ENCODE peak calls at places on chromosomes 11 and 22, in ten cellular contexts. O is cardiac muscle cell; S is aorta; H is pancreas; F is PC-9; Y is transverse colon; A is naive thymus-derived CD4-positive, alpha-beta T cell; D is spleen; B is sigmoid colon; J is tibial nerve. Z is an unnamed sample. For H3K36me3, the result is how much of the 10 kb centered on the place peaks cover.

GRCh38 chr22:42388130-42388797 is 43.9 kb downstream of the NFAM1 start:
- DNase-seq in S (no peak), J (no peak), F (peak), B (no peak), Y (no peak), O (peak), H (no peak), A (no peak), D (no peak), Z (peak)

GRCh38 chr22:26701323-26701722 is 43.9 kb downstream of the MIAT start:
- DNase-seq in J (no peak), S (no peak), A (no peak), Y (no peak), D (no peak), O (no peak), H (no peak), F (no peak), B (no peak), Z (no peak)

GRCh38 chr11:29282088-29282487 is 734.7 kb downstream of the KCNA4 start:
- DNase-seq in B (no peak), J (no peak), D (no peak), H (no peak), A (no peak), O (peak), Y (no peak), F (peak), S (no peak), Z (peak)

GRCh38 chr11:87083029-87083428 is 45.3 kb downstream of the TMEM135 start:
- DNase-seq in S (no peak), H (no peak), D (no peak), J (no peak), F (no peak), A (no peak), B (no peak), Y (no peak), O (no peak), Z (no peak)

GRCh38 chr11:73570415-73571114 is 27.3 kb downstream of the FAM168A start:
- DNase-seq in B (no peak), S (no peak), F (peak), J (no peak), O (peak), A (no peak), H (no peak), D (no peak), Y (no peak), Z (no peak)

GRCh38 chr11:33533668-33534067 is 167.0 kb downstream of the C11orf91 start:
- DNase-seq in H (no peak), D (no peak), S (no peak), O (peak), B (no peak), F (no peak), A (no peak), Y (no peak), J (no peak), Z (no peak)

GRCh38 chr11:32435947-32436750 is 810 bp upstream of the WT1 start:
- DNase-seq in D (peak), S (no peak), H (no peak), J (no peak), Y (no peak), B (no peak), A (no peak), O (peak), F (no peak), Z (no peak)

GRCh38 chr11:2289350-2289749 is 12.4 kb downstream of the C11orf21 start:
- DNase-seq in H (peak), B (no peak), O (no peak), F (no peak), A (no peak), J (peak), S (peak), D (peak), Y (no peak), Z (no peak)

GRCh38 chr11:69240332-69241074 is 53.5 kb upstream of the MYEOV start:
- DNase-seq in F (no peak), D (no peak), S (peak), O (peak), J (no peak), A (no peak), H (no peak), Y (peak), B (no peak), Z (no peak)

GRCh38 chr11:69490516-69490915 is 9.1 kb downstream of the LINC01488 start:
- DNase-seq in F (no peak), S (no peak), A (no peak), H (no peak), J (no peak), B (no peak), Y (no peak), O (no peak), D (peak), Z (no peak)

GRCh38 chr22:26887456-26887855 is 230.1 kb downstream of the MIAT start:
- DNase-seq in J (no peak), H (no peak), Y (no peak), O (peak), A (no peak), B (no peak), D (no peak), S (no peak), F (no peak), Z (peak)

GRCh38 chr11:62855571-62856332 is 16.4 kb upstream of the WDR74 start:
- DNase-seq in O (peak), F (peak), B (peak), S (peak), A (peak), H (peak), Y (peak), D (peak), J (peak), Z (peak)

GRCh38 chr11:18727499-18728236 is 1.7 kb upstream of the IGSF22 start:
- DNase-seq in H (peak), J (peak), S (no peak), F (no peak), A (peak), B (no peak), O (peak), D (no peak), Y (peak), Z (peak)

GRCh38 chr22:29780781-29781676 is 13.9 kb downstream of the UQCR10 start:
- DNase-seq in D (no peak), H (no peak), A (no peak), Y (no peak), J (no peak), O (peak), F (peak), S (no peak), B (no peak), Z (peak)

GRCh38 chr11:113378013-113378412 is 9.6 kb upstream of the ANKK1 start:
- DNase-seq in S (no peak), Y (no peak), H (no peak), J (no peak), F (no peak), A (no peak), B (no peak), O (no peak), D (no peak), Z (no peak)

GRCh38 chr11:25247336-25247735 is 750.5 kb downstream of the LUZP2 start:
- DNase-seq in O (no peak), J (no peak), B (no peak), A (no peak), S (no peak), F (no peak), H (no peak), D (no peak), Y (no peak), Z (no peak)

GRCh38 chr22:33524511-33525270 is 395.6 kb downstream of the LARGE1 start:
- DNase-seq in Y (no peak), F (no peak), H (no peak), D (no peak), S (no peak), J (no peak), B (no peak), A (no peak), O (no peak), Z (no peak)

GRCh38 chr11:70547386-70547785 is 149.1 kb downstream of the CTTN start:
- DNase-seq in A (no peak), B (no peak), F (peak), O (no peak), S (no peak), J (no peak), H (no peak), D (peak), Y (no peak), Z (peak)

GRCh38 chr11:108732395-108732794 is 67.5 kb downstream of the DDX10 start:
- DNase-seq in H (peak), B (no peak), D (no peak), Y (no peak), A (no peak), S (no peak), O (no peak), J (no peak), F (no peak), Z (no peak)

GRCh38 chr22:48098243-48098935 is 1335.9 kb downstream of the TBC1D22A start:
- DNase-seq in H (no peak), B (no peak), F (no peak), S (no peak), J (no peak), O (no peak), D (no peak), Y (no peak), A (no peak), Z (no peak)

GRCh38 chr11:128827494-128827893 is 39.6 kb downstream of the KCNJ1 start:
- DNase-seq in D (no peak), A (no peak), S (no peak), J (no peak), O (no peak), H (no peak), F (no peak), B (no peak), Y (no peak), Z (no peak)

GRCh38 chr22:26669060-26669481 is 11.7 kb downstream of the MIAT start:
- DNase-seq in Y (peak), B (no peak), A (no peak), D (peak), F (peak), J (no peak), S (no peak), H (peak), O (no peak), Z (peak)

GRCh38 chr11:96275807-96276594 is 67.0 kb downstream of the MAML2 start:
- DNase-seq in S (no peak), F (no peak), A (no peak), H (no peak), O (peak), J (no peak), B (no peak), Y (no peak), D (no peak), Z (no peak)

GRCh38 chr11:119937412-119937811 is 200.5 kb downstream of the TRIM29 start:
- DNase-seq in J (no peak), S (no peak), D (no peak), H (no peak), Y (no peak), B (no peak), A (no peak), F (no peak), O (no peak), Z (no peak)

GRCh38 chr11:57340228-57340627 is 2.1 kb downstream of the P2RX3 start:
- DNase-seq in B (no peak), F (no peak), O (peak), S (peak), H (peak), J (no peak), D (peak), Y (no peak), A (no peak), Z (no peak)

GRCh38 chr11:72814831-72815618 is 814 bp downstream of the ATG16L2 start:
- DNase-seq in F (peak), B (no peak), H (peak), A (peak), S (no peak), D (peak), O (peak), J (no peak), Y (peak), Z (peak)

GRCh38 chr11:67230406-67230805 is 35.9 kb upstream of the GRK2 start:
- DNase-seq in J (no peak), D (no peak), H (no peak), B (no peak), S (no peak), F (no peak), Y (no peak), A (no peak), O (no peak), Z (no peak)

GRCh38 chr11:114340311-114341131 is 44.3 kb downstream of the NNMT start:
- DNase-seq in B (peak), O (peak), Y (peak), S (peak), H (no peak), F (peak), D (peak), A (peak), J (peak), Z (peak)

GRCh38 chr22:20549232-20549841 is 41.9 kb downstream of the MED15 start:
- DNase-seq in D (peak), B (peak), J (no peak), O (peak), Y (no peak), F (no peak), A (peak), H (no peak), S (peak), Z (no peak)

GRCh38 chr11:133835258-133836075 is 9.8 kb downstream of the SPATA19 start:
- DNase-seq in F (peak), H (no peak), B (no peak), J (peak), S (peak), Y (no peak), A (no peak), D (no peak), O (peak), Z (peak)

GRCh38 chr11:2537896-2538855 is 93.4 kb downstream of the KCNQ1 start:
- DNase-seq in H (no peak), A (no peak), S (peak), Y (peak), B (peak), J (no peak), F (no peak), O (peak), D (peak), Z (peak)

GRCh38 chr11:118902336-118903203 is 18.9 kb downstream of the CXCR5 start:
- DNase-seq in A (peak), D (peak), H (peak), J (no peak), B (peak), S (peak), Y (no peak), F (no peak), O (no peak), Z (no peak)

GRCh38 chr11:118899706-118900360 is 16.1 kb downstream of the CXCR5 start:
- DNase-seq in D (no peak), A (peak), F (no peak), H (no peak), O (no peak), S (peak), Y (no peak), J (no peak), B (peak), Z (peak)

GRCh38 chr11:118900535-118901384 is 17.1 kb downstream of the CXCR5 start:
- DNase-seq in D (peak), B (peak), F (no peak), H (peak), Y (no peak), O (no peak), A (peak), S (peak), J (no peak), Z (no peak)

GRCh38 chr11:118903204-118904015 is 19.7 kb downstream of the CXCR5 start:
- DNase-seq in A (no peak), J (no peak), O (no peak), B (no peak), D (peak), Y (no peak), S (peak), H (peak), F (no peak), Z (no peak)

GRCh38 chr11:118901494-118902335 is 18.0 kb downstream of the CXCR5 start:
- DNase-seq in J (no peak), H (peak), A (peak), O (no peak), S (peak), F (no peak), B (peak), Y (no peak), D (peak), Z (no peak)
- H3K36me3 ChIP-seq in J (under half), H (half or more), A (under half), O (under half), S (under half), F (half or more), B (half or more), Y (under half), D (under half), Z (under half)

DNA sequence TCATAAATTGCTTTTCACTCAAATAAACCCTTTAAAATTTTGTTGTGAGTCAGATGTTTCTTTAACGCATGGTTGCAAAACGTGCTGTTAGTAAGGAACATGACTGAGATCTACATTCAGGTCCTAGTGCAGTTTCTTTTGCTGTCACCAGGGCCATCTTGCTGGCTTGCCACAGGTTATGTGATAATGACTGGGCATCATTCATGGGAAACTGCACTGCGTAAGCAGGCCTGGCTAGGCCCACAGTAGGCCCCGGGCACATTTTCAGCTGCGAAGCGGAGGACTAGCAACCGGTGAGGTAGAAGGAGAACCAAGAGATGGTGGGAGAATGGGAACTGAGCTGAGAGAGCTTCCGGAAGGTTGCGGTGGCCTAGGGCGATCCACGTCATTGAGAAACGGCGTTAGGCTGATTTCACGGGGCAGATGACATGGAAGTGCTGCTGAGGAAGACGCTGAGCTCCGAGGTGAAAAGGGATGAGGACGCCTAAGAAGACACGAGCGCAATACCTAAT is 3.2 kb upstream of the KLHDC7B start:
- DNase-seq in O (no peak), J (no peak), Y (peak), D (peak), S (no peak), B (no peak), H (no peak), A (no peak), F (no peak), Z (no peak)
- H3K27ac ChIP-seq in O (no peak), J (peak), Y (peak), D (peak), S (no peak), B (no peak), H (no peak), A (no peak), F (peak), Z (no peak)

GRCh38 chr22:40965936-40966557 is 14.9 kb downstream of the RBX1 start:
- DNase-seq in B (peak), F (no peak), Y (no peak), O (no peak), A (no peak), D (no peak), H (no peak), J (no peak), S (no peak), Z (no peak)
- H3K36me3 ChIP-seq in B (under half), F (under half), Y (under half), O (under half), A (under half), D (under half), H (under half), J (under half), S (under half), Z (under half)

GRCh38 chr11:101929516-101929915 is 13.2 kb upstream of the ANGPTL5 start:
- DNase-seq in J (no peak), S (no peak), F (no peak), D (no peak), H (no peak), O (no peak), B (no peak), Y (no peak), A (no peak), Z (no peak)
- H3K27ac ChIP-seq in J (no peak), S (no peak), F (no peak), D (no peak), H (no peak), O (no peak), B (no peak), Y (no peak), A (no peak), Z (no peak)

DNA sequence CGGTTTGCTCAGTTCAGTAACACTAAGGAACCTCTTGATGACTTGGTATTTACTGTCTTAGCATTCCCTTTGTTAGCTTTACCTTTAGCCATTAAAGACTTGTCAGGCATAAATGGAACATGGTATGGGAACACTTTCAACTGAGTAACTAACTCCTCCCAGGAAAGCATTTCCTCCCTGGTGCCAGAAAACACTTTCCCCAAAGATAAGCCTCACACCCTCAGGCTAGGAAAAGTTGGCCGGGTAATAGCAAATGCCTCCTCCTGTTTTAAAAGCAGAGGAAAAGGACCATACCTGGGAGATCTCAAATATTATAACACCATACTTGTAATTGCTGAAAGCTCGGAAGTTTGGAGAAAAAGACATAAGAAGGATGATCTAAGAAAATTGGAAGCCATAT is 12.0 kb downstream of the KCNJ11 start:
- DNase-seq in A (no peak), H (no peak), O (no peak), F (no peak), J (no peak), S (no peak), Y (no peak), D (no peak), B (no peak), Z (no peak)
- H3K36me3 ChIP-seq in A (under half), H (under half), O (under half), F (under half), J (under half), S (under half), Y (under half), D (under half), B (under half), Z (under half)

GRCh38 chr22:39185601-39186012 is 33.1 kb upstream of the CBX7 start:
- DNase-seq in D (peak), F (no peak), S (peak), Y (no peak), B (peak), J (no peak), A (no peak), H (no peak), O (peak), Z (peak)
- H3K27ac ChIP-seq in D (no peak), F (no peak), S (no peak), Y (peak), B (peak), J (peak), A (no peak), H (no peak), O (no peak), Z (no peak)

DNA sequence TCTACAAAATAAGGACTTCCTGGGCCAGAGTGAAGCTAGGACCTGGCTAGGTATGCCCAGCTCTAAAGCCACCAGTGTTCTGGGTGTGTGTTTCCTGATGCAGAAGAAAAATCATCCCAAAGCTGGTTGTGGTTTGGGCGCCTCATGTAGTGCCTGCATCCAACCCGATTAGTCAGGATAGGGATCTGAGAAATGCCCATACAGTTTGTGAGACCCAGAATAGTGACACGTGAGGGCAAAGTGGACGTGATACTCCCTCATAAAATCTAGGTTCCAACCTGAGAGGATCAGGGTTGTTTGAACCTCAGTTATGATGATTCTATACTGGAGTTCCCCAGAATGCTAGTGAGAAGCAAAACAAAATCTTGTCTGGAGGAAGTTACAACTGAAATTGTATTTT is 238.4 kb downstream of the TBC1D22A start:
- DNase-seq in O (no peak), Y (no peak), D (no peak), H (no peak), A (no peak), S (no peak), F (no peak), J (no peak), B (no peak), Z (peak)
- H3K36me3 ChIP-seq in O (under half), Y (under half), D (under half), H (under half), A (under half), S (under half), F (under half), J (under half), B (under half), Z (under half)

DNA sequence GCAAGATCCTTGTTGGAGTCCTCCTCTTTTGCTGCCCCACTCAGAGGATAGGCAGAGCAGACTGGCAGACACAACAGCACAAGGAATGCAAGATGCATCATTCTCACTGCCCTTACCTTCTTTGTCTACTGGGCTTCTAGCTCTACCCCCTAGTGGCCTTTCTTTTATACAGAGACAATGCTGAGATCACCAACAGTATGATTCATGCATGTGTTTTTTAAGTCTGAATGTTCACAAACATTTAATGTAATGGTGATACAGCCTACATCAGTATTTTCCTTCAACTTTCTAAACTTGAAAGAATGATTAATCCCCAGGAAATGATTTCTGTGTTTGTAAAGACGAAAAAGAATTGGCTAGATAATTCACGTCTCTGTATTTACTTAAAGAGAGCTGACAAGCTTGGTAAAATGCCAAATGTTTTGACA is at the start of gene MMP10:
- DNase-seq in O (peak), D (no peak), J (no peak), Y (no peak), A (no peak), B (no peak), H (no peak), F (no peak), S (no peak), Z (no peak)
- H3K27ac ChIP-seq in O (no peak), D (no peak), J (no peak), Y (no peak), A (no peak), B (no peak), H (no peak), F (no peak), S (no peak), Z (no peak)

GRCh38 chr11:102391549-102392237 is 44.7 kb downstream of the BIRC2 start:
- DNase-seq in J (no peak), F (no peak), O (no peak), S (no peak), B (no peak), A (no peak), D (no peak), H (no peak), Y (no peak), Z (peak)
- H3K36me3 ChIP-seq in J (under half), F (under half), O (under half), S (under half), B (under half), A (under half), D (under half), H (under half), Y (under half), Z (under half)

Z was measured in SJCRH30.